ENCODE peak calls at places on chromosomes 16 and 17, in nine cellular contexts. One of them, this sample, is unnamed. For H3K9me3 and H3K4me1, the result is how much of the 10 kb centered on the place peaks cover.

GRCh38 chr17:16552637-16553045 is 16.4 kb downstream of the ZNF287 start:
- DNase-seq in ascending aorta: no peak
- DNase-seq in tibial nerve: no peak
- DNase-seq in heart right ventricle: no peak
- DNase-seq in mucosa of descending colon: no peak
- DNase-seq in transverse colon: no peak
- DNase-seq in cardiac muscle cell: no peak
- DNase-seq in body of pancreas: no peak
- DNase-seq in CD4-positive, CD25-positive, alpha-beta regulatory T cell: no peak
- DNase-seq in this sample: no peak

GRCh38 chr16:15807603-15808009 is 49.2 kb downstream of the MYH11 start:
- DNase-seq in transverse colon: peak
- DNase-seq in ascending aorta: peak
- DNase-seq in heart right ventricle: peak
- DNase-seq in body of pancreas: no peak
- DNase-seq in cardiac muscle cell: peak
- DNase-seq in mucosa of descending colon: no peak
- DNase-seq in CD4-positive, CD25-positive, alpha-beta regulatory T cell: no peak
- DNase-seq in tibial nerve: no peak
- DNase-seq in this sample: no peak

GRCh38 chr17:63626551-63627228 is 4.5 kb downstream of the MAP3K3 start:
- DNase-seq in body of pancreas: no peak
- DNase-seq in CD4-positive, CD25-positive, alpha-beta regulatory T cell: no peak
- DNase-seq in ascending aorta: no peak
- DNase-seq in cardiac muscle cell: peak
- DNase-seq in tibial nerve: no peak
- DNase-seq in mucosa of descending colon: no peak
- DNase-seq in transverse colon: no peak
- DNase-seq in heart right ventricle: no peak
- DNase-seq in this sample: no peak

GRCh38 chr16:57127037-57127763 is 34.8 kb downstream of the CPNE2 start:
- DNase-seq in tibial nerve: no peak
- DNase-seq in mucosa of descending colon: no peak
- DNase-seq in cardiac muscle cell: no peak
- DNase-seq in heart right ventricle: no peak
- DNase-seq in body of pancreas: no peak
- DNase-seq in CD4-positive, CD25-positive, alpha-beta regulatory T cell: peak
- DNase-seq in ascending aorta: no peak
- DNase-seq in transverse colon: no peak
- DNase-seq in this sample: no peak

GRCh38 chr16:2799205-2799851 is 1.1 kb downstream of the PRSS41 start:
- DNase-seq in transverse colon: no peak
- DNase-seq in cardiac muscle cell: no peak
- DNase-seq in body of pancreas: peak
- DNase-seq in CD4-positive, CD25-positive, alpha-beta regulatory T cell: no peak
- DNase-seq in heart right ventricle: no peak
- DNase-seq in ascending aorta: no peak
- DNase-seq in tibial nerve: no peak
- DNase-seq in mucosa of descending colon: peak
- DNase-seq in this sample: no peak

GRCh38 chr16:50467943-50468748 is 80.0 kb upstream of the NKD1 start:
- DNase-seq in mucosa of descending colon: peak
- DNase-seq in ascending aorta: no peak
- DNase-seq in cardiac muscle cell: no peak
- DNase-seq in transverse colon: peak
- DNase-seq in tibial nerve: no peak
- DNase-seq in heart right ventricle: no peak
- DNase-seq in CD4-positive, CD25-positive, alpha-beta regulatory T cell: no peak
- DNase-seq in body of pancreas: peak
- DNase-seq in this sample: no peak

GRCh38 chr16:69036399-69037091 is 68.9 kb upstream of the HAS3 start:
- DNase-seq in heart right ventricle: no peak
- DNase-seq in cardiac muscle cell: no peak
- DNase-seq in tibial nerve: no peak
- DNase-seq in transverse colon: no peak
- DNase-seq in CD4-positive, CD25-positive, alpha-beta regulatory T cell: no peak
- DNase-seq in body of pancreas: peak
- DNase-seq in mucosa of descending colon: no peak
- DNase-seq in ascending aorta: no peak
- DNase-seq in this sample: no peak

GRCh38 chr17:69047368-69048263 is 13.1 kb downstream of the ABCA9 start:
- DNase-seq in heart right ventricle: peak
- DNase-seq in CD4-positive, CD25-positive, alpha-beta regulatory T cell: no peak
- DNase-seq in cardiac muscle cell: peak
- DNase-seq in ascending aorta: peak
- DNase-seq in transverse colon: peak
- DNase-seq in mucosa of descending colon: peak
- DNase-seq in body of pancreas: peak
- DNase-seq in tibial nerve: peak
- DNase-seq in this sample: no peak

GRCh38 chr17:81959362-81960129 is 1.4 kb downstream of the NOTUM start:
- DNase-seq in ascending aorta: peak
- DNase-seq in body of pancreas: peak
- DNase-seq in CD4-positive, CD25-positive, alpha-beta regulatory T cell: peak
- DNase-seq in cardiac muscle cell: peak
- DNase-seq in mucosa of descending colon: peak
- DNase-seq in tibial nerve: peak
- DNase-seq in transverse colon: peak
- DNase-seq in heart right ventricle: peak
- DNase-seq in this sample: peak

GRCh38 chr17:31313982-31314787 is at the start of gene EVI2B:
- DNase-seq in ascending aorta: no peak
- DNase-seq in mucosa of descending colon: no peak
- DNase-seq in body of pancreas: no peak
- DNase-seq in cardiac muscle cell: peak
- DNase-seq in transverse colon: no peak
- DNase-seq in heart right ventricle: no peak
- DNase-seq in tibial nerve: no peak
- DNase-seq in CD4-positive, CD25-positive, alpha-beta regulatory T cell: peak
- DNase-seq in this sample: no peak

GRCh38 chr17:77535435-77535834 is 394.7 kb downstream of the SEC14L1 start:
- DNase-seq in cardiac muscle cell: peak
- DNase-seq in tibial nerve: no peak
- DNase-seq in ascending aorta: peak
- DNase-seq in CD4-positive, CD25-positive, alpha-beta regulatory T cell: no peak
- DNase-seq in transverse colon: no peak
- DNase-seq in heart right ventricle: no peak
- DNase-seq in mucosa of descending colon: no peak
- DNase-seq in body of pancreas: no peak
- DNase-seq in this sample: no peak

GRCh38 chr17:63997341-63998048 is 656 bp upstream of the PRR29 start:
- DNase-seq in cardiac muscle cell: peak
- DNase-seq in body of pancreas: no peak
- DNase-seq in mucosa of descending colon: peak
- DNase-seq in heart right ventricle: peak
- DNase-seq in CD4-positive, CD25-positive, alpha-beta regulatory T cell: no peak
- DNase-seq in ascending aorta: peak
- DNase-seq in transverse colon: no peak
- DNase-seq in tibial nerve: no peak
- DNase-seq in this sample: no peak

GRCh38 chr17:74325743-74326379 is at the start of gene KIF19:
- DNase-seq in cardiac muscle cell: peak
- DNase-seq in ascending aorta: no peak
- DNase-seq in mucosa of descending colon: peak
- DNase-seq in transverse colon: peak
- DNase-seq in CD4-positive, CD25-positive, alpha-beta regulatory T cell: peak
- DNase-seq in heart right ventricle: peak
- DNase-seq in body of pancreas: peak
- DNase-seq in tibial nerve: no peak
- DNase-seq in this sample: peak

GRCh38 chr17:74328487-74328886 is 2.5 kb downstream of the KIF19 start:
- DNase-seq in CD4-positive, CD25-positive, alpha-beta regulatory T cell: no peak
- DNase-seq in body of pancreas: no peak
- DNase-seq in mucosa of descending colon: no peak
- DNase-seq in tibial nerve: no peak
- DNase-seq in heart right ventricle: no peak
- DNase-seq in cardiac muscle cell: no peak
- DNase-seq in ascending aorta: no peak
- DNase-seq in transverse colon: no peak
- DNase-seq in this sample: no peak

GRCh38 chr17:74324521-74324920 is 1.5 kb upstream of the KIF19 start:
- DNase-seq in ascending aorta: no peak
- DNase-seq in transverse colon: no peak
- DNase-seq in mucosa of descending colon: no peak
- DNase-seq in heart right ventricle: no peak
- DNase-seq in CD4-positive, CD25-positive, alpha-beta regulatory T cell: no peak
- DNase-seq in body of pancreas: no peak
- DNase-seq in cardiac muscle cell: no peak
- DNase-seq in tibial nerve: no peak
- DNase-seq in this sample: no peak

GRCh38 chr17:74325376-74325742 is 667 bp upstream of the KIF19 start:
- DNase-seq in CD4-positive, CD25-positive, alpha-beta regulatory T cell: peak
- DNase-seq in mucosa of descending colon: no peak
- DNase-seq in heart right ventricle: peak
- DNase-seq in ascending aorta: no peak
- DNase-seq in cardiac muscle cell: no peak
- DNase-seq in body of pancreas: no peak
- DNase-seq in tibial nerve: no peak
- DNase-seq in transverse colon: no peak
- DNase-seq in this sample: no peak

GRCh38 chr17:74326506-74326905 is 480 bp downstream of the KIF19 start:
- DNase-seq in body of pancreas: no peak
- DNase-seq in ascending aorta: no peak
- DNase-seq in mucosa of descending colon: no peak
- DNase-seq in CD4-positive, CD25-positive, alpha-beta regulatory T cell: no peak
- DNase-seq in cardiac muscle cell: no peak
- DNase-seq in tibial nerve: no peak
- DNase-seq in transverse colon: no peak
- DNase-seq in heart right ventricle: no peak
- DNase-seq in this sample: no peak
- H3K4me3 ChIP-seq in body of pancreas: no peak
- H3K4me3 ChIP-seq in ascending aorta: peak
- H3K4me3 ChIP-seq in mucosa of descending colon: no peak
- H3K4me3 ChIP-seq in CD4-positive, CD25-positive, alpha-beta regulatory T cell: no peak
- H3K4me3 ChIP-seq in cardiac muscle cell: peak
- H3K4me3 ChIP-seq in tibial nerve: peak
- H3K4me3 ChIP-seq in transverse colon: peak
- H3K4me3 ChIP-seq in heart right ventricle: peak
- H3K4me3 ChIP-seq in this sample: peak

GRCh38 chr17:26818736-26819135 is 475.2 kb upstream of the WSB1 start:
- DNase-seq in transverse colon: no peak
- DNase-seq in cardiac muscle cell: peak
- DNase-seq in mucosa of descending colon: no peak
- DNase-seq in body of pancreas: no peak
- DNase-seq in heart right ventricle: no peak
- DNase-seq in CD4-positive, CD25-positive, alpha-beta regulatory T cell: no peak
- DNase-seq in tibial nerve: no peak
- DNase-seq in ascending aorta: no peak
- DNase-seq in this sample: no peak
- H3K9me3 ChIP-seq in transverse colon: under half
- H3K9me3 ChIP-seq in cardiac muscle cell: under half
- H3K9me3 ChIP-seq in mucosa of descending colon: half or more
- H3K9me3 ChIP-seq in body of pancreas: under half
- H3K9me3 ChIP-seq in heart right ventricle: under half
- H3K9me3 ChIP-seq in CD4-positive, CD25-positive, alpha-beta regulatory T cell: half or more
- H3K9me3 ChIP-seq in tibial nerve: under half
- H3K9me3 ChIP-seq in ascending aorta: under half
- H3K9me3 ChIP-seq in this sample: under half

GRCh38 chr16:89378947-89379771 is 111.2 kb downstream of the ANKRD11 start:
- DNase-seq in ascending aorta: no peak
- DNase-seq in mucosa of descending colon: no peak
- DNase-seq in body of pancreas: no peak
- DNase-seq in tibial nerve: no peak
- DNase-seq in CD4-positive, CD25-positive, alpha-beta regulatory T cell: no peak
- DNase-seq in heart right ventricle: no peak
- DNase-seq in cardiac muscle cell: no peak
- DNase-seq in transverse colon: no peak
- DNase-seq in this sample: no peak

GRCh38 chr16:89380681-89381080 is 109.7 kb downstream of the ANKRD11 start:
- DNase-seq in heart right ventricle: no peak
- DNase-seq in CD4-positive, CD25-positive, alpha-beta regulatory T cell: no peak
- DNase-seq in transverse colon: no peak
- DNase-seq in body of pancreas: no peak
- DNase-seq in ascending aorta: no peak
- DNase-seq in mucosa of descending colon: no peak
- DNase-seq in tibial nerve: no peak
- DNase-seq in cardiac muscle cell: no peak
- DNase-seq in this sample: no peak

GRCh38 chr16:89383095-89384003 is 107.0 kb downstream of the ANKRD11 start:
- DNase-seq in heart right ventricle: peak
- DNase-seq in mucosa of descending colon: peak
- DNase-seq in tibial nerve: no peak
- DNase-seq in body of pancreas: peak
- DNase-seq in CD4-positive, CD25-positive, alpha-beta regulatory T cell: peak
- DNase-seq in ascending aorta: no peak
- DNase-seq in transverse colon: peak
- DNase-seq in cardiac muscle cell: peak
- DNase-seq in this sample: peak

GRCh38 chr16:89384282-89384681 is 106.1 kb downstream of the ANKRD11 start:
- DNase-seq in cardiac muscle cell: no peak
- DNase-seq in CD4-positive, CD25-positive, alpha-beta regulatory T cell: no peak
- DNase-seq in transverse colon: no peak
- DNase-seq in mucosa of descending colon: no peak
- DNase-seq in tibial nerve: no peak
- DNase-seq in heart right ventricle: no peak
- DNase-seq in body of pancreas: no peak
- DNase-seq in ascending aorta: no peak
- DNase-seq in this sample: no peak

GRCh38 chr16:89381788-89382187 is 108.6 kb downstream of the ANKRD11 start:
- DNase-seq in tibial nerve: no peak
- DNase-seq in body of pancreas: no peak
- DNase-seq in heart right ventricle: no peak
- DNase-seq in CD4-positive, CD25-positive, alpha-beta regulatory T cell: no peak
- DNase-seq in transverse colon: no peak
- DNase-seq in mucosa of descending colon: no peak
- DNase-seq in ascending aorta: no peak
- DNase-seq in cardiac muscle cell: no peak
- DNase-seq in this sample: no peak
- H3K4me1 ChIP-seq in tibial nerve: under half
- H3K4me1 ChIP-seq in body of pancreas: half or more
- H3K4me1 ChIP-seq in heart right ventricle: half or more
- H3K4me1 ChIP-seq in CD4-positive, CD25-positive, alpha-beta regulatory T cell: half or more
- H3K4me1 ChIP-seq in transverse colon: under half
- H3K4me1 ChIP-seq in mucosa of descending colon: under half
- H3K4me1 ChIP-seq in ascending aorta: under half
- H3K4me1 ChIP-seq in cardiac muscle cell: half or more
- H3K4me1 ChIP-seq in this sample: half or more

DNA sequence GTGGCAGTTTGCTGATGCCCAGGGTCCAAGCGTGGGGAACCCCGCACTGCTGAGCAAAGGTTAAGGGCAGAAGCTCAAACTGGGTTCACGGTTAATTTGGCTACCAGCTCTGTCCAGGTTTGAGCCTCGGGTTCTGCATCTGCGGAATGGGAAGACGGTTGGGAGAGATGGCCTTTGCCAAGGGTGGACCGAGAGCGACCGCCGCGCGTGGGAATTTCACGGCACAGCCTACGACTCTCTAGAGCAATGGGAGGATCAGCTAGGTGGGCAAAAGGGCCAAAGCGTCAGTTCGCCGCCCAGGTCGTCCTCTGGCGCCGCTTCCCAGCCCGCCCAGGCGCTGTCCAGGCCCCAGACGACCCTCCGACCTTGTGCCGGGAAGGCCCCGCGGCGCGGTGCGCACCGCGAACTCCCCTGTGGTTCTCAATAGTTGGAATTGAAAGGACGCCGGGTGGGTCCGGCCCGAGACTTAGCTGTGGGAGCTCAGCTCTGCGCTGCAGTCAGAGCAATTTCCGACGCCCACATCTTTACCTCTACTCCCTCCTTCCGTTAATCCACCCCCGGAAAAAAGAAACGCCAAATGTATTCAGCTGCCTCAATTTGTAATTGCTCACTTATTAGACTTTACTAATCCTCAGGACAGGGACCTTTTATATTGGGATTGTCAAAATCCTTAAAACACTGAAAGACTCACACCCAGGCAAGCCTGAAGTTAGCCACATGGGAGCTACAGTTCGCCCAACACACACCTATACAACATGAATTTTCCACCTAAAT is 2.5 kb upstream of the HS3ST3B1 start:
- DNase-seq in cardiac muscle cell: peak
- DNase-seq in mucosa of descending colon: no peak
- DNase-seq in tibial nerve: no peak
- DNase-seq in ascending aorta: no peak
- DNase-seq in CD4-positive, CD25-positive, alpha-beta regulatory T cell: no peak
- DNase-seq in transverse colon: no peak
- DNase-seq in body of pancreas: no peak
- DNase-seq in heart right ventricle: no peak
- DNase-seq in this sample: no peak
- H3K4me3 ChIP-seq in cardiac muscle cell: no peak
- H3K4me3 ChIP-seq in mucosa of descending colon: no peak
- H3K4me3 ChIP-seq in tibial nerve: no peak
- H3K4me3 ChIP-seq in ascending aorta: no peak
- H3K4me3 ChIP-seq in CD4-positive, CD25-positive, alpha-beta regulatory T cell: peak
- H3K4me3 ChIP-seq in transverse colon: no peak
- H3K4me3 ChIP-seq in body of pancreas: no peak
- H3K4me3 ChIP-seq in heart right ventricle: no peak
- H3K4me3 ChIP-seq in this sample: peak